ENCODE peak calls at places on chromosomes 1 and 21, in four cellular contexts. M is SK-N-SH, E is K562, B is HepG2. V is an unnamed sample.

GRCh38 chr1:231338270-231339128 is at the start of gene SPRTN:
- DNase-seq in E (peak), M (peak), B (no peak), V (no peak)

GRCh38 chr1:95957748-95958147 is 723.7 kb downstream of the RWDD3 start:
- DNase-seq in B (no peak), E (no peak), M (no peak), V (no peak)

GRCh38 chr21:17537299-17537698 is 24.5 kb downstream of the CXADR start:
- DNase-seq in M (peak), E (no peak), B (no peak), V (no peak)

GRCh38 chr1:202112864-202113689 is 9.6 kb upstream of the GPR37L1 start:
- DNase-seq in B (no peak), M (no peak), E (no peak), V (no peak)

GRCh38 chr21:15604424-15604823 is 125.4 kb upstream of the USP25 start:
- DNase-seq in B (no peak), M (no peak), E (no peak), V (no peak)

GRCh38 chr1:86616871-86617270 is 70.0 kb downstream of the CLCA4 start:
- DNase-seq in M (no peak), B (no peak), E (no peak), V (peak)

GRCh38 chr1:113223546-113223945 is 150.5 kb downstream of the LRIG2 start:
- DNase-seq in E (no peak), B (no peak), M (no peak), V (no peak)

GRCh38 chr1:172277989-172278388 is 142.5 kb upstream of the C1orf105 start:
- DNase-seq in M (no peak), B (no peak), E (no peak), V (no peak)

GRCh38 chr1:49364676-49365075 is 588.0 kb upstream of the BEND5 start:
- DNase-seq in M (no peak), E (no peak), B (no peak), V (no peak)

GRCh38 chr1:30744060-30744756 is 13.4 kb downstream of the LAPTM5 start:
- DNase-seq in M (no peak), B (no peak), E (no peak), V (no peak)

GRCh38 chr1:33721416-33721815 is 142.5 kb upstream of the HMGB4 start:
- DNase-seq in E (no peak), B (no peak), M (no peak), V (no peak)

GRCh38 chr1:230191079-230191478 is 124.0 kb downstream of the GALNT2 start:
- DNase-seq in E (peak), B (no peak), M (no peak), V (no peak)

GRCh38 chr1:28915036-28915895 is 897 bp downstream of the EPB41 start:
- DNase-seq in E (no peak), B (peak), M (peak), V (no peak)

GRCh38 chr1:41371630-41372599 is 10.7 kb downstream of the FOXO6 start:
- DNase-seq in M (peak), B (peak), E (peak), V (no peak)

GRCh38 chr1:234135501-234135900 is 231.0 kb downstream of the SLC35F3 start:
- DNase-seq in B (no peak), M (no peak), E (no peak), V (no peak)

GRCh38 chr1:119767486-119767885 is 1.2 kb downstream of the HMGCS2 start:
- DNase-seq in B (no peak), E (no peak), M (no peak), V (no peak)

GRCh38 chr21:41369105-41369914 is 7.5 kb downstream of the MX2 start:
- DNase-seq in E (no peak), M (peak), B (peak), V (peak)

GRCh38 chr1:64523938-64524337 is 54.0 kb downstream of the CACHD1 start:
- DNase-seq in E (no peak), B (no peak), M (no peak), V (no peak)

GRCh38 chr1:25549273-25550154 is 6.1 kb downstream of the LDLRAP1 start:
- DNase-seq in E (peak), B (peak), M (no peak), V (peak)

GRCh38 chr1:233025156-233025555 is 74.7 kb downstream of the NTPCR start:
- DNase-seq in E (no peak), B (peak), M (peak), V (no peak)

GRCh38 chr1:194870860-194871259 is 1684.4 kb upstream of the B3GALT2 start:
- DNase-seq in E (no peak), B (no peak), M (no peak), V (no peak)

GRCh38 chr1:102978874-102979273 is 129.4 kb downstream of the COL11A1 start:
- DNase-seq in B (no peak), E (no peak), M (no peak), V (no peak)

GRCh38 chr1:66705100-66705499 is 47.2 kb upstream of the DYNLT5 start:
- DNase-seq in B (peak), M (no peak), E (no peak), V (no peak)
- TF ChIP-seq EP300 in B (no peak), M (no peak), E (no peak), V (no peak)

DNA sequence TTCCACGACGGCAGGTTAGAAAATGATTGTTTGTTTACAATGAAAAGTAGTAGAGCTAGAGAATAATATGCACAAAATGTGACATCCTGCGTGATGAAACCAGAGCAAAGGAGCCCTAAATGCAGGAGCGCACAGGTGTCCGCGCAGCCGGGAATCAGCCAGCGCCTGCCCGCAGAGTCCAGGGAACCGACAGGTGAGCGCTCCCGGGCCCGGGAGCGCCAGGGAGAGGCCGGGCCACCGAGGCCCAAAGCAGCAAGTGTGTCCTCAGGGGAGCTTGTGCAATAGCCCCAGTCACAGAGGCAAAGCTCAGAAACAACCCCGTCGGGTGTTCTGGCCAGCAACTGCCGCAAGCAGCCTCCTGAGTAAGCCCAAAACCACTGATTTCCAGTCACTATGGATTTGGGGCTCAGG is 789 bp upstream of the GALE start:
- DNase-seq in B (no peak), E (no peak), M (peak), V (no peak)
- TF ChIP-seq MXI1 in B (no peak), E (no peak), M (peak), V (no peak)

GRCh38 chr1:180606109-180606508 is 25.7 kb upstream of the XPR1 start:
- DNase-seq in M (no peak), B (no peak), E (no peak), V (no peak)
- TF ChIP-seq EP300 in M (no peak), B (no peak), E (no peak), V (no peak)

DNA sequence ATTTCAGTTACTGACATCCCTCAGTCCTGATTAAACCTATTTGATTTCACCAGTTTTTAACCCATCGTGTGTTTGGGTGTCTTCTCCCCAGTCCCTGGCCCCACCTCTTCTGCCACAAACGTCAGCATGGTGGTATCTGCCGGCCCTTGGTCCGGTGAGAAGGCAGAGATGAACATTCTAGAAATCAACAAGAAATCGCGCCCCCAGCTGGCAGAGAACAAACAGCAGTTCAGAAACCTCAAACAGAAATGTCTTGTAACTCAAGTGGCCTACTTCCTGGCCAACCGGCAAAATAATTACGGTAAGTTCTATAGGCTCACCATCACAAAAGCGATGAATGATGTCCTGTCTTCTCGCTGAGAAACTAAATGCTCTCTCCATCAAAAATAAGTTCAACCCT is 28.7 kb downstream of the NBPF3 start:
- DNase-seq in B (no peak), E (peak), M (no peak), V (no peak)
- TF ChIP-seq MXI1 in B (no peak), E (no peak), M (no peak), V (no peak)

GRCh38 chr1:97651201-97651600 is 269.6 kb downstream of the DPYD start:
- DNase-seq in E (no peak), M (no peak), B (no peak), V (no peak)
- TF ChIP-seq EP300 in E (no peak), M (no peak), B (no peak), V (no peak)

DNA sequence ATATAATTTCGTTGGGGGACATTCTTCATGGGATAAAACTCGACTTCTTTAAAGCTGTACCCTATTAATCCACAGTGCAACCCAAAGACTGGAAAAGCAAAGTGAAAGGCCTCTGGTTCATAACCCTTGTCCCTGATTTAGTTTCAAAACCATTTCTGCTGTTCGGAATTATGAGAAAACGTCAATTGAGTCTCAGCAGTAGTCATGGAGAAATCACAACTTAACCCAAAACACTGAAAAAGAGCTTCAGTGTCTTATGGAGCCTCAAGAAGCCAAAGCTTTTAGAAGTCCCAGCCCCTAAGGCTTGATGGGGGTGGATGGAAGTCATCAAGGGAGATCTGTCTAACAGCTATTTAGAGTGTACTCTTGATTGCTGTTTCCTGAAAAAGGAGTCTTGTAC is 73.5 kb upstream of the VCAM1 start:
- DNase-seq in E (no peak), B (no peak), M (no peak), V (no peak)
- TF ChIP-seq MXI1 in E (no peak), B (no peak), M (no peak), V (no peak)

DNA sequence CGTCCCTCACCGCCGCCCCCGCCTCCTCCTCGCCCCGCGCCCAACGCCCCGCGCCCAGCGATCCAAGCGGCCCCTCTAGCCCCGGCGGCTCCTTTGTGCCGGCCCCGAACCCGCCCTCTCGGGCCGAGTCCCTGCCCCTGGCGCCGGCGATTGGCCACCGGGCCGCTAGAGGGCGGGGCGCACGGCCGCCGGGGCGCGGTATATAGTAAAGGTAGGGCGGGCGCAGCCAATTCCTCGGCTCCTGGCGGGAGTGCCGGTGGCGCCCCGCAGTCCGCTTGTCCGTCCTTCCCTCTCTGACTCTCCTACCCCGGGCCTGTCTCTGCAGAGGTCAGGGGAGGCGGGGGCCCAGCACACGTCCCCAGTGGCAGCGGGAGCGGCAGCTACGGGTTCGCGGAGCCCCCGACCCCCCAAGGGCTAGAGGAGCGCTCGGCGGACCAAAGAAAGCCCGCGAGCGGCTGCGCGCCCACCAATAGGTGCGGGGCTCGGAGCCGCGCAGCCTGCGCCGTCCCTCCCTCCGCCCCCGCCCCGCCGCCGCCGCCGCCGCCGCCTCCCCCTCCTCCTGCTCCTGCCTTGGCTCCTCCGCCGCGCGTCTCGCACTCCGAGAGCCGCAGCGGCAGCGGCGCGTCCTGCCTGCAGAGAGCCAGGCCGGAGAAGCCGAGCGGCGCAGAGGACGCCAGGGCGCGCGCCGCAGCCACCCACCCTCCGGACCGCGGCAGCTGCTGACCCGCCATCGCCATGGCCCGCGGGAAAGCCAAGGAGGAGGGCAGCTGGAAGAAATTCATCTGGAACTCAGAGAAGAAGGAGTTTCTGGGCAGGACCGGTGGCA is at the start of gene ATP1B1:
- DNase-seq in M (peak), B (peak), E (peak), V (no peak)
- TF ChIP-seq EP300 in M (no peak), B (peak), E (no peak), V (no peak)

GRCh38 chr1:5863238-5863637 is 129.0 kb downstream of the NPHP4 start:
- DNase-seq in M (no peak), E (no peak), B (no peak), V (no peak)

GRCh38 chr1:5859766-5860165 is 132.5 kb downstream of the NPHP4 start:
- DNase-seq in M (no peak), E (no peak), B (no peak), V (no peak)

GRCh38 chr1:5860277-5860676 is 131.9 kb downstream of the NPHP4 start:
- DNase-seq in M (no peak), B (no peak), E (no peak), V (no peak)

GRCh38 chr1:5864256-5864655 is 128.0 kb downstream of the NPHP4 start:
- DNase-seq in B (no peak), E (no peak), M (no peak), V (no peak)

DNA sequence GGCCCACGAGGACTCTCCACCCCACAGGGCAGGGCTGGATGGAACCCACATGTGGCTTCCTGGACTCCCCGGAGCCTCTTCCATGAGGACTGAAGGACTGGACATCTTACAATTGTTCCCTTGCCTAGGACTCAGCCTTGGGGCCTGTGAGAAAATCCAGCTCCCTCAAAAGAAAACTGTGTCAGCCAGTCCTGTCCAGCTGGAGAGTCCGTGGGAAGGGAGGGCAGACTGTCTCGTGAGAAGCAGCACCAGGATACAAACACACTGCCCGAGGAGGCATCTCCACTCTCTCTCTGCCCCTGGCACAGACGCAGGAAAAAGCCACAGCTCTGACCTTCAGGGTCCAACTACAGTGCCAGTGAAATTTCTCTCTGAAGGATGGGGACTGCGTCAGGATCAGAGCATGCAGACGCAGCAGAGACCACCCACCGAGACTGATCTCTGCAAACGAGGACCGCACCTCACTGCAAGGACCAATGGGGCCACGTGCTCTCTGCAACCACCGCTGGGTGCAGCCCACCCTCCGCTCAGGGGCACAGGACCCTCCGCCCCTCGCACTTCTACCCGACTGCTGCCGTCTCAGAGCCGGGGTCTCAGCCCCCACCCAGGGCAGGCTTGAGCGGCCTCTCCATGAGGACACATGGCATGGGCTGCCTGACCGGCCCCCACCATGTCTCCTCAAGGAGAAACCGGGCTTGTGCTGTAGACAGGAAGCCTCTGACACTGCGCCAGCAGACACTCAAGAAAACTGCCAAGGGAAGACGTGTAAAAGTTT is 130.0 kb downstream of the NPHP4 start:
- DNase-seq in M (no peak), B (no peak), E (no peak), V (no peak)
- TF ChIP-seq MXI1 in M (no peak), B (no peak), E (no peak), V (no peak)